ENCODE peak calls at places on chromosomes 11 and 22, in four cellular contexts. W is adipocyte, X is GM23248, N is IMR-90. Z is an unnamed sample.
A peak's percentile ranks its signal among the peaks of the same experiment; 100 is the strongest.

GRCh38 chr22:25774575-25775026 is 32.6 kb downstream of the MYO18B start:
- DNase-seq in W (peak; percentile 23), N (no peak), X (peak; percentile 18), Z (no peak)

GRCh38 chr11:59550842-59551650 is 39.7 kb downstream of the OR4D9 start:
- DNase-seq in W (peak; percentile 93), N (peak; percentile 92), X (peak; percentile 89), Z (no peak)

GRCh38 chr11:58316142-58316541 is 42.7 kb downstream of the OR5B17 start:
- DNase-seq in N (peak; percentile 80), W (no peak), X (peak; percentile 79), Z (peak; percentile 21)

GRCh38 chr11:17790453-17790852 is 55.9 kb downstream of the KCNC1 start:
- DNase-seq in W (peak; percentile 62), N (peak; percentile 92), X (peak; percentile 54), Z (no peak)

GRCh38 chr11:94794287-94795168 is 26.4 kb downstream of the AMOTL1 start:
- DNase-seq in X (peak; percentile 96), N (peak; percentile 99), W (peak; percentile 88), Z (no peak)

GRCh38 chr22:31055322-31056159 is 25.6 kb upstream of the SMTN start:
- DNase-seq in N (peak; percentile 99), X (peak; percentile 99), W (peak; percentile 97), Z (peak; percentile 81)

GRCh38 chr11:43547900-43548381 is 132.6 kb upstream of the HSD17B12 start:
- DNase-seq in N (no peak), X (peak; percentile 62), W (no peak), Z (no peak)

GRCh38 chr11:27471588-27472397 is 797 bp downstream of the LGR4 start:
- DNase-seq in N (no peak), X (peak; percentile 67), W (peak; percentile 59), Z (no peak)

GRCh38 chr11:81707881-81708280 is 1025.8 kb downstream of the FAM181B start:
- DNase-seq in W (no peak), X (no peak), N (no peak), Z (no peak)

GRCh38 chr11:117743121-117743815 is 53.7 kb downstream of the DSCAML1 start:
- DNase-seq in N (no peak), W (no peak), X (no peak), Z (no peak)

GRCh38 chr11:130474637-130475400 is 26.4 kb downstream of the ADAMTS15 start:
- DNase-seq in X (no peak), N (no peak), W (no peak), Z (no peak)

GRCh38 chr11:72015511-72016061 is 16.9 kb downstream of the IL18BP start:
- DNase-seq in X (peak; percentile 40), W (no peak), N (peak; percentile 24), Z (no peak)

GRCh38 chr11:69295995-69296889 is 2.3 kb downstream of the MYEOV start:
- DNase-seq in X (peak; percentile 92), N (peak; percentile 74), W (peak; percentile 85), Z (no peak)

GRCh38 chr22:37639771-37640590 is 512 bp downstream of the SH3BP1 start:
- DNase-seq in X (peak; percentile 32), W (peak; percentile 39), N (no peak), Z (no peak)

GRCh38 chr22:48953830-48954229 is 873.8 kb downstream of the BRD1 start:
- DNase-seq in N (no peak), X (no peak), W (no peak), Z (no peak)

GRCh38 chr22:35274154-35274871 is 17.0 kb downstream of the HMGXB4 start:
- DNase-seq in X (no peak), W (no peak), N (no peak), Z (no peak)

GRCh38 chr22:37792494-37792893 is 15.2 kb upstream of the GCAT start:
- DNase-seq in W (no peak), N (no peak), X (no peak), Z (no peak)

GRCh38 chr11:120622189-120622912 is 110.8 kb downstream of the GRIK4 start:
- DNase-seq in X (no peak), W (no peak), N (no peak), Z (peak; percentile 1)

GRCh38 chr11:31069447-31070205 is 299.9 kb downstream of the DCDC1 start:
- DNase-seq in N (no peak), W (no peak), X (peak; percentile 15), Z (no peak)

GRCh38 chr11:120229451-120230424 is 10.2 kb upstream of the POU2F3 start:
- DNase-seq in N (peak; percentile 29), W (peak; percentile 66), X (peak; percentile 52), Z (no peak)

GRCh38 chr11:35247863-35248262 is 108.9 kb downstream of the CD44 start:
- DNase-seq in N (no peak), X (no peak), W (no peak), Z (no peak)

GRCh38 chr11:130861902-130862552 is 54.3 kb downstream of the SNX19 start:
- DNase-seq in X (peak; percentile 91), W (peak; percentile 98), N (peak; percentile 93), Z (peak; percentile 78)

GRCh38 chr11:44831605-44832394 is 105.0 kb downstream of the TSPAN18 start:
- DNase-seq in W (no peak), N (no peak), X (peak; percentile 27), Z (no peak)

GRCh38 chr11:102647430-102647829 is 22.3 kb upstream of the MMP20 start:
- DNase-seq in N (peak; percentile 6), X (peak; percentile 30), W (no peak), Z (no peak)

GRCh38 chr22:46382524-46382923 is 47.0 kb downstream of the TRMU start:
- DNase-seq in W (no peak), X (no peak), N (no peak), Z (no peak)

GRCh38 chr22:46050916-46051614 is 74.1 kb upstream of the WNT7B start:
- DNase-seq in W (no peak), N (no peak), X (no peak), Z (no peak)

GRCh38 chr11:34234086-34234740 is 123.6 kb downstream of the ABTB2 start:
- DNase-seq in X (peak; percentile 73), W (peak; percentile 29), N (peak; percentile 78), Z (no peak)

GRCh38 chr11:115504279-115505158 is at the start of gene CADM1:
- DNase-seq in W (peak; percentile 83), N (peak; percentile 95), X (peak; percentile 85), Z (peak; percentile 50)
- H3K9ac ChIP-seq in W (peak within 1 kb of the TSS; percentile 10), N (peak within 1 kb of the TSS; percentile 59), X (no peak within 1 kb of the TSS), Z (peak within 1 kb of the TSS; percentile 73)

GRCh38 chr22:21641417-21641794 is 696 bp upstream of the SDF2L1 start:
- DNase-seq in W (peak; percentile 65), N (peak; percentile 55), X (peak; percentile 74), Z (no peak)

GRCh38 chr22:21642584-21643448 is 714 bp downstream of the SDF2L1 start:
- DNase-seq in W (peak; percentile 81), N (peak; percentile 44), X (peak; percentile 84), Z (no peak)

GRCh38 chr22:21640810-21641209 is 1.3 kb upstream of the SDF2L1 start:
- DNase-seq in W (no peak), X (no peak), N (no peak), Z (no peak)

GRCh38 chr22:21641795-21642583 is at the start of gene SDF2L1:
- DNase-seq in X (peak; percentile 100), W (peak; percentile 100), N (peak; percentile 99), Z (peak; percentile 90)

DNA sequence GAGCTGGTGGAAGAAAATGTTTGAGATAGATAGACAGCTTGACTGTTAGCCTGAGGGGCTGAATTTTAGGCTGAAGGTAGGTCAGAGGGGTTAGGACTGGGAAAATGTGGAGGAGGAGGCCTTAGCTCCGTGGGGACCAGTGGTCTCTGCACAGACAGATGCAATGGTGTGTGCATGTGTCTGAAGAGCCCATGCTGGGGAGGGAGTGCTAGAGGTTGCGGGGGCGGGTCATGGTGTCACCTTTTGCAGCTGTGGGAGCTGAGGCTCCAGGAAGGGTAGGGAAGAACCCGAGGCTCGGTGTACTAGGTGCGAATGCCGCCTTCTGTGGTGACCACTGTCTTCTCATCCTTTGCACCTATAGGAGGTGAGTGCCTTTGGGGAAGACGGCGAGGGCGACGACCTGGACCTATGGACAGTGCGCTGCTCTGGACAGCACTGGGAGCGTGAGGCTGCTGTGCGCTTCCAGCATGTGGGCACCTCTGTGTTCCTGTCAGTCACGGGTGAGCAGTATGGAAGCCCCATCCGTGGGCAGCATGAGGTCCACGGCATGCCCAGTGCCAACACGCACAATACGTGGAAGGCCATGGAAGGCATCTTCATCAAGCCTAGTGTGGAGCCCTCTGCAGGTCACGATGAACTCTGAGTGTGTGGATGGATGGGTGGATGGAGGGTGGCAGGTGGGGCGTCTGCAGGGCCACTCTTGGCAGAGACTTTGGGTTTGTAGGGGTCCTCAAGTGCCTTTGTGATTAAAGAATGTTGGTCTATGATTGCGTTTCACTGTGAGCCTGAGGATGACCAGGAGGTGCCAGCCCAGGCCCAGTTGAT is 1.6 kb downstream of the SDF2L1 start:
- DNase-seq in W (no peak), N (no peak), X (no peak), Z (no peak)
- H3K9ac ChIP-seq in W (peak overlapping the region; percentile 80), N (no peak overlapping the region), X (peak overlapping the region; percentile 84), Z (peak overlapping the region; percentile 91)

DNA sequence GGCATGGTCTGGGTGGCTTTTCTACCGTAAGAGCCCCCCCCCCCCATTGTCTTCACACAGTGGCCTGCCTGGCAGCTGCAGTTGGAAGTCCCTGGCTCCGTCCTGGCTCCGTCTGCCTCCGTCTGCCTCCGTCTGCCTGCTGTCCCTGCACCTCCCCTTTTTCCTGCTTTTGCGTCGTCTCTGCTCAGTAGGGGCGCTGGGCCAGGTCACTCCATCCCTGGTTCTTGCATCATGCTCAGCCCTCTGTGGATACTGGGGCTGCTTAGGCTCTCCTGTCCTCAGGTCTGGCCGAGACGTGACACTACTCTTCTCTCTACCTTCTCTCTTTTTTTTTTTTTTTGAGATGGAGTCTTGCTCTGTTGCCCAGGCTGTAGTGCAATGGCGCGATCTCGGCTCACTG is 27.8 kb downstream of the AP2A2 start:
- DNase-seq in W (no peak), X (no peak), N (no peak), Z (no peak)
- H3K9ac ChIP-seq in W (no peak overlapping the region), X (no peak overlapping the region), N (no peak overlapping the region), Z (no peak overlapping the region)

DNA sequence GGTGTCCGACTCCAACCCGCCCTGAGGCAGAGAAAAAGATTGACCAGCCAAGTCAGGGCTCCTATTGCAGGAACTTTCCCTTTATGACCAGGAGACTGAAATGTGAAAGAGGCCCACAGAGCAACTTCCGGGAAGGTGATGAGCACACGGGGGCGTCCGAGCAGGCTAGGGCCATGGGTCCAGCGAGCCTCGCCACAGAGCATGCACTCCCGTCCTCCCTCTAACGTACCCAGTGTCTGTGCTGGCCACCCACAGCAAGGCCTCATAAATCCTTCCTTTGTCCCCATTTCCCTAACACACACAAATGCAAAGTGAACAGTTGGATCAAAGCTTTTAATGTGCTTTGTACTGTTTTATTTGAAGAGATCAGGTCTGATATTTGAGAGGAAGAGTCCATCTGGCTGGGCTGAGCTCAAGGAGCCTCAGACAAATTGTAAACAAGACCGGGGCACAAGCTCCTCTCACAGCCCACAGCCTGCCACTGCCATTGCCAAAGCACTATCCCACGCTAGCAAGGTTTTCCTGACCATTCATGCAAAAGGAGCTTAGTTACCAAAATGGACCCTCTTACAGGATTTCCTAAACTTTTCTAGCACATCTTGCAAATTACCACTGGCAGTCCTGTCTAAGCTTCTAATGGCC is 44.2 kb downstream of the BLID start:
- DNase-seq in N (no peak), W (no peak), X (no peak), Z (no peak)
- H3K9ac ChIP-seq in N (no peak overlapping the region), W (no peak overlapping the region), X (no peak overlapping the region), Z (no peak overlapping the region)

DNA sequence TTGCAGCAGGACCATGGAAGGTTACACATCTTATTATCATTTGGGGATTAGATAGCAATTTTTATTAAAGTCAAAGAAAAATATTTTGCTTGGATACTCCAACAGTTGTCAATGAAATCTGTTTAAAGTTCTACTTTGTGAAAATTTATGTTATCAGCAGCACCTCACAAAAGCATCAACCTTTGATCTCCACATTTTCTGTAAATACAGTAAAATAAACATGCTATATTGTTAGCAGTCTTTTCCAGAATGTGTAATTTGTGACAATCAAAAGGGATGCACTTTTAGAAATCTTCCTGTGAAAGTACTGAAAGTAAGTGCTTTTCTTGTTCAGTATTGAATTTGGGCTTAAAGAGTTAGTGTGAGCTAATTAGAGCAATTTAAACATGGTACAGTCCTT is 4.1 kb downstream of the SLC22A25 start:
- DNase-seq in W (no peak), X (no peak), N (no peak), Z (no peak)
- H3K9ac ChIP-seq in W (no peak overlapping the region), X (no peak overlapping the region), N (no peak overlapping the region), Z (no peak overlapping the region)

Z was measured in keratinocyte.